ENCODE peak calls at places on chromosomes 4 and X, in eight cellular contexts. C, W, T, N, E, U, X and Z are unnamed samples. For H3K36me3 and H3K9me3, the result is how much of the 10 kb centered on the place peaks cover.

GRCh38 chrX:70454441-70455365 is 10.1 kb downstream of the DLG3 start:
- DNase-seq in C (peak), W (peak), T (peak), N (peak), E (peak), U (peak), X (no peak), Z (peak)

GRCh38 chrX:143461616-143462015 is 55.7 kb downstream of the SPANXN3 start:
- DNase-seq in C (no peak), W (no peak), T (no peak), N (no peak), E (no peak), U (no peak), X (no peak), Z (no peak)

GRCh38 chr4:26576171-26576829 is 7.6 kb upstream of the TBC1D19 start:
- DNase-seq in C (no peak), W (no peak), T (peak), N (peak), E (no peak), U (no peak), X (no peak), Z (no peak)

GRCh38 chr4:159021597-159022385 is 81.1 kb upstream of the RAPGEF2 start:
- DNase-seq in C (no peak), W (no peak), T (no peak), N (no peak), E (no peak), U (no peak), X (peak), Z (no peak)

GRCh38 chr4:146255463-146255862 is 41.1 kb downstream of the REELD1 start:
- DNase-seq in C (no peak), W (no peak), T (no peak), N (peak), E (no peak), U (no peak), X (no peak), Z (no peak)

GRCh38 chr4:142614621-142615323 is 231.3 kb downstream of the INPP4B start:
- DNase-seq in C (no peak), W (no peak), T (no peak), N (no peak), E (no peak), U (no peak), X (no peak), Z (no peak)

GRCh38 chrX:134676440-134676839 is 18.2 kb upstream of the PLAC1 start:
- DNase-seq in C (no peak), W (no peak), T (no peak), N (peak), E (no peak), U (no peak), X (no peak), Z (no peak)

GRCh38 chr4:10092481-10093272 is 23.9 kb downstream of the WDR1 start:
- DNase-seq in C (no peak), W (no peak), T (peak), N (no peak), E (no peak), U (no peak), X (no peak), Z (peak)

GRCh38 chr4:113300384-113301011 is 251.0 kb downstream of the ANK2 start:
- DNase-seq in C (no peak), W (no peak), T (no peak), N (peak), E (no peak), U (no peak), X (no peak), Z (peak)

DNA sequence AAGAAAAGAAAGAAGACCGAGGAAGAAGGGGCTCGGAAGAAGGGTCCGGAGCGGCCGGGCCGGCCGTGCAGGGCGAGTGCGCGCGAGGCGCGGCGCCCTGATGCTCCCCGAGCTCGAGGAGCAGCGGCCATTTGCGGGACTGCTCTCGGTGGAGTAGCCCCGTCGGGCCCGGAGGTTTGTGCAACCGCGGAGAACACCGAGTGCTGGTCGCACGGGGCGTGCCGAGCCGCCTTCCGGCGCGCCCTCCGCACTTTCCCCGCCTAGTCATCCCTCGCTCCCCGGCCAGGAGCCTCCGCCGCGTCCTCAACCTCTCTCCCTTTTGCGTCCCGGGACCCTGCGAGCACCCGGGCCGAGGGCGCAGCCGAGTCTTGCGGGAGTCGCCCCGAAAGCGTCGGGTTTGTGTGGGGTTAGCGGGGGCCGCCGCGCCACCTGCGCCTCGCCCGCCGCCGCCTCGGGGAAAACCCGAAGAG is 127.4 kb downstream of the LAS1L start:
- DNase-seq in C (no peak), W (no peak), T (peak), N (no peak), E (no peak), U (no peak), X (no peak), Z (no peak)
- H3K4me3 ChIP-seq in C (peak), W (no peak), T (no peak), N (peak), E (no peak), U (no peak), X (peak), Z (no peak)

DNA sequence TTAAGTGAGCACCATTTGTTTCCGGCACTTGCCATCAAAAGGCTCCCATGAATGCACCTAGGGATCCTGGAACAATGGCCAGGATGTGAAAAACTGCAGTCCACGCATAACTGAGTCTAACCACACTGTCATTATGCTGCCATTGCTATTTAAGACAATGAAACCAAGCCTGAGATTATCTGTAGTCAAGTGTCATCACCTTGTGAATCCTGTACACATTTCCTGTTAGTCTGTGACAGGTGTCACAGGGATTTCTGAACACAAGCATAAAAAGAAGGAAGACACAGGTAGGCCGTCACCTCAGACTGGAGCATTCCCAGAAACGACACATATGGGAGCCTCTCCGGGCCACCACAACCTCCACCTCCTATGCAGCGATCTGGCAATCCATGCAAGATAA is 66.7 kb downstream of the HADH start:
- DNase-seq in C (peak), W (no peak), T (no peak), N (no peak), E (no peak), U (no peak), X (no peak), Z (no peak)
- H3K36me3 ChIP-seq in C (under half), W (under half), T (under half), N (under half), E (under half), U (under half), X (under half), Z (under half)

GRCh38 chrX:45232139-45232538 is 31.5 kb upstream of the DIPK2B start:
- DNase-seq in C (no peak), W (no peak), T (no peak), N (no peak), E (no peak), U (no peak), X (no peak), Z (no peak)

GRCh38 chrX:45230410-45230809 is 29.7 kb upstream of the DIPK2B start:
- DNase-seq in C (no peak), W (no peak), T (no peak), N (no peak), E (no peak), U (no peak), X (no peak), Z (no peak)

GRCh38 chrX:45228126-45228525 is 27.4 kb upstream of the DIPK2B start:
- DNase-seq in C (no peak), W (no peak), T (no peak), N (no peak), E (no peak), U (no peak), X (no peak), Z (no peak)

GRCh38 chrX:45233541-45233940 is 32.9 kb upstream of the DIPK2B start:
- DNase-seq in C (no peak), W (no peak), T (no peak), N (no peak), E (no peak), U (no peak), X (no peak), Z (no peak)

DNA sequence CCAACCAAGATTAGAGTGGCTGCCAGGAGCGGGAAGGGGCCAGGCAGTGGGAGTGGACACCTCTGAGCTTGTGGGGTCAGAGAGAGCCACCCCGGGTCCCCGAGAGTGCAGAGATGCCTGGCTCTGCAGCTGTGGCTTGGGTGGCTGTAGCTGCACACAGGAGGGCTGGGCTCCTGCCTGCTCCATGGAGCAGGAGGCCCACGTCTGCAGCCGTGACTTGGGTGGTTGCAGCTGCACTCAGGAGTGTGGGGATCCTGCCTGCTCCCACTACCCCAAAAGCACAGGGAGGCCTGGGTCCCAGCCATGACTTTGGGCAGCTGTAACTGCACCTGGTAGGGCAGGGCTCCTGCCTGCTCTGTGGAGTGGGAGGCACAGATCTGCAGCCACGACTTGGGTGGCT is 28.7 kb upstream of the DIPK2B start:
- DNase-seq in C (no peak), W (no peak), T (no peak), N (no peak), E (no peak), U (no peak), X (no peak), Z (no peak)
- H3K9me3 ChIP-seq in C (under half), W (under half), T (under half), N (under half), E (under half), U (under half), X (under half), Z (under half)

DNA sequence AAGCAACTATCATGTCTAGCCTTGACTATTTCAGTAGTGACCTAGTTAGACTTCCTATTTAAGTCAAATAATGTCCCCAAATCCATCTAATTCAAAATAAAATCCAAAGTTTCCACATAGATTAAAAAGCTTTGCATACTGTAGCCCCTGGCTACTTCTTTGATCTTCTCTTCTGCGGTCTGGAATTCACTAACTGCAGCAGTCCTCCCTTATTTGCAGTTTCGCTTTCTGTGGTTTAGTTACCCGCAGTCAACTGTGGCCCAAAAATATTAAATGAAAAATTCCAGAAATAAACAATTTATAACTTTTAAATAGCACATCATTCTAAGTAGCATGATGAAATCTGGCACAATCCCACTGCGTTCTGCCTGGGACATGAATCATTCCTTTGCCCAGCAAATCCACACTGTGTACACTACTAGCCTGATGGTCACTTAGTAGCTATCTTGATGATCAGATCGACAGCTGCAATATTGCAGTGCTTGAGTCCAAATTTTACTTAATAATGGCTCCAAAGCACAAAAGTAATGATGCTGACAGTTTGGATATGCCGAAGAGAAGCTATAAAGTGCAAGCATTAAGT is 86.7 kb upstream of the NPNT start:
- DNase-seq in C (no peak), W (no peak), T (no peak), N (peak), E (no peak), U (no peak), X (no peak), Z (peak)
- H3K4me3 ChIP-seq in C (no peak), W (no peak), T (no peak), N (no peak), E (no peak), U (no peak), X (no peak), Z (no peak)

GRCh38 chrX:103063918-103064434 is at the start of gene BEX1:
- DNase-seq in C (no peak), W (peak), T (peak), N (peak), E (no peak), U (peak), X (no peak), Z (peak)
- H3K36me3 ChIP-seq in C (under half), W (under half), T (under half), N (under half), E (under half), U (under half), X (under half), Z (under half)

DNA sequence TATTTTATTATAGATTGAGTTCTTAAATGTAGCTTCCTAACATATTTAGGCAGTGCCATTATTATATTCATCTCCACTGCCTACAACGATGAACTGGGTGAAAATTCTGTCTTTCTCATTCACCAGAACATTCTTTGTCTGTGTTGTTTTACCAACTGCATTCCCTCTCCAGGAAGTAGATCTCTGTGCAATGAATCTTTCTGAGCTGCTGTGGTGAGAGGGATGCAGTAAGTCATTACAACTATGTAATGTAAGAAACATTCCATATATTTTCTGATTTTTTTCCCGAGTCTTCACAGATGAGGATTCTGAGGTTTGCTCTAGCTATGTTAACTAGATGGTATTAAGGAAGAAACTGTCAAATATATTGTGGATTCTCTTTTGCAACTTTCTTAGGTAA is 811.9 kb upstream of the PCDH7 start:
- DNase-seq in C (no peak), W (no peak), T (no peak), N (no peak), E (no peak), U (no peak), X (no peak), Z (no peak)
- H3K9me3 ChIP-seq in C (under half), W (under half), T (under half), N (under half), E (under half), U (under half), X (under half), Z (under half)

GRCh38 chr4:112245383-112245782 is 13.8 kb downstream of the AP1AR start:
- DNase-seq in C (no peak), W (no peak), T (no peak), N (peak), E (no peak), U (no peak), X (no peak), Z (no peak)
- H3K4me3 ChIP-seq in C (no peak), W (no peak), T (no peak), N (no peak), E (no peak), U (no peak), X (no peak), Z (no peak)

DNA sequence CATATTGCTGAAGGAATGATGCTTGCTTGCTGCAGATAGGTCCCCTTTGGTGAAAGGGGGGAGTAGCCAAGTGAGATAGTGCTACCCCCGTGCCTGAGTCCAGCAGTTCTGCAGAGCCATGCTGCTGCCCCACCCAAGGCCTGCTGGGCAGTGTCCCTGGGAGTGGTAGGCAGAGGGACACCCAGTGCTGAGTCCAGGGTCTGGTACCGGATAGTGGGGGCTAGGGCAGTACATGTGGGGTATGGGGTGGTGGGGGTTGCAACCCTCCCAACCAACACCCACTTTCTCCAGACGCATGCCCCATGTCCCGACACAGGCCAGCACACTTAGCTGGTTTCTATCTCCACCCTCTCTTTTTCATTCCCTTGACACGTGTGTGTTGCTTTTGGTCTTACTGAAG is 62.0 kb upstream of the TLR2 start:
- DNase-seq in C (no peak), W (no peak), T (no peak), N (no peak), E (no peak), U (no peak), X (no peak), Z (no peak)
- H3K36me3 ChIP-seq in C (under half), W (under half), T (under half), N (under half), E (half or more), U (under half), X (under half), Z (half or more)